ENCODE peak calls at places on chromosomes 12 and 14, in seven cellular contexts. One of them, this sample, is unnamed.

GRCh38 chr12:84642201-84642600 is 270.4 kb downstream of the SLC6A15 start:
- DNase-seq in fibroblast of pulmonary artery: no peak
- DNase-seq in activated CD8-positive, alpha-beta memory T cell treated with anti-CD3 and anti-CD28 coated beads for 1 hour: no peak
- DNase-seq in M059J: no peak
- DNase-seq in activated CD4-positive, alpha-beta T cell treated with anti-CD3 and anti-CD28 coated beads for 48 hours: no peak
- DNase-seq in lung: no peak
- DNase-seq in HTR-8/SVneo: no peak
- DNase-seq in this sample: no peak

GRCh38 chr12:9940370-9940769 is 8.2 kb upstream of the CLEC2A start:
- DNase-seq in fibroblast of pulmonary artery: peak; percentile 16
- DNase-seq in activated CD8-positive, alpha-beta memory T cell treated with anti-CD3 and anti-CD28 coated beads for 1 hour: no peak
- DNase-seq in M059J: peak; percentile 14
- DNase-seq in activated CD4-positive, alpha-beta T cell treated with anti-CD3 and anti-CD28 coated beads for 48 hours: no peak
- DNase-seq in lung: no peak
- DNase-seq in HTR-8/SVneo: no peak
- DNase-seq in this sample: peak; percentile 13

GRCh38 chr14:86057018-86057667 is 527.2 kb downstream of the FLRT2 start:
- DNase-seq in fibroblast of pulmonary artery: peak; percentile 45
- DNase-seq in activated CD8-positive, alpha-beta memory T cell treated with anti-CD3 and anti-CD28 coated beads for 1 hour: no peak
- DNase-seq in M059J: no peak
- DNase-seq in activated CD4-positive, alpha-beta T cell treated with anti-CD3 and anti-CD28 coated beads for 48 hours: peak; percentile 53
- DNase-seq in lung: no peak
- DNase-seq in HTR-8/SVneo: peak; percentile 15
- DNase-seq in this sample: peak; percentile 38

GRCh38 chr12:54229624-54230212 is 40.9 kb upstream of the SMUG1 start:
- DNase-seq in fibroblast of pulmonary artery: peak; percentile 96
- DNase-seq in activated CD8-positive, alpha-beta memory T cell treated with anti-CD3 and anti-CD28 coated beads for 1 hour: no peak
- DNase-seq in M059J: peak; percentile 95
- DNase-seq in activated CD4-positive, alpha-beta T cell treated with anti-CD3 and anti-CD28 coated beads for 48 hours: no peak
- DNase-seq in lung: no peak
- DNase-seq in HTR-8/SVneo: peak; percentile 69
- DNase-seq in this sample: peak; percentile 89

GRCh38 chr14:105168496-105168978 is at the start of gene JAG2:
- DNase-seq in fibroblast of pulmonary artery: peak; percentile 34
- DNase-seq in activated CD8-positive, alpha-beta memory T cell treated with anti-CD3 and anti-CD28 coated beads for 1 hour: peak; percentile 30
- DNase-seq in M059J: peak; percentile 22
- DNase-seq in activated CD4-positive, alpha-beta T cell treated with anti-CD3 and anti-CD28 coated beads for 48 hours: peak; percentile 65
- DNase-seq in lung: peak; percentile 55
- DNase-seq in HTR-8/SVneo: peak; percentile 52
- DNase-seq in this sample: no peak

GRCh38 chr12:85279449-85280137 is 427 bp upstream of the ALX1 start:
- DNase-seq in fibroblast of pulmonary artery: peak; percentile 7
- DNase-seq in activated CD8-positive, alpha-beta memory T cell treated with anti-CD3 and anti-CD28 coated beads for 1 hour: no peak
- DNase-seq in M059J: no peak
- DNase-seq in activated CD4-positive, alpha-beta T cell treated with anti-CD3 and anti-CD28 coated beads for 48 hours: no peak
- DNase-seq in lung: no peak
- DNase-seq in HTR-8/SVneo: no peak
- DNase-seq in this sample: no peak

GRCh38 chr12:88628856-88629509 is 48.7 kb upstream of the KITLG start:
- DNase-seq in fibroblast of pulmonary artery: no peak
- DNase-seq in activated CD8-positive, alpha-beta memory T cell treated with anti-CD3 and anti-CD28 coated beads for 1 hour: no peak
- DNase-seq in M059J: no peak
- DNase-seq in activated CD4-positive, alpha-beta T cell treated with anti-CD3 and anti-CD28 coated beads for 48 hours: no peak
- DNase-seq in lung: no peak
- DNase-seq in HTR-8/SVneo: no peak
- DNase-seq in this sample: peak; percentile 30

GRCh38 chr12:58433969-58434368 is 486.3 kb downstream of the LRIG3 start:
- DNase-seq in fibroblast of pulmonary artery: no peak
- DNase-seq in activated CD8-positive, alpha-beta memory T cell treated with anti-CD3 and anti-CD28 coated beads for 1 hour: no peak
- DNase-seq in M059J: peak; percentile 83
- DNase-seq in activated CD4-positive, alpha-beta T cell treated with anti-CD3 and anti-CD28 coated beads for 48 hours: no peak
- DNase-seq in lung: no peak
- DNase-seq in HTR-8/SVneo: no peak
- DNase-seq in this sample: peak; percentile 73

GRCh38 chr12:118958520-118958919 is 22.8 kb upstream of the SRRM4 start:
- DNase-seq in fibroblast of pulmonary artery: no peak
- DNase-seq in activated CD8-positive, alpha-beta memory T cell treated with anti-CD3 and anti-CD28 coated beads for 1 hour: no peak
- DNase-seq in M059J: no peak
- DNase-seq in activated CD4-positive, alpha-beta T cell treated with anti-CD3 and anti-CD28 coated beads for 48 hours: no peak
- DNase-seq in lung: no peak
- DNase-seq in HTR-8/SVneo: no peak
- DNase-seq in this sample: no peak

GRCh38 chr14:106224694-106224971 is 698.2 kb downstream of the TMEM121 start:
- DNase-seq in fibroblast of pulmonary artery: no peak
- DNase-seq in activated CD8-positive, alpha-beta memory T cell treated with anti-CD3 and anti-CD28 coated beads for 1 hour: no peak
- DNase-seq in M059J: no peak
- DNase-seq in activated CD4-positive, alpha-beta T cell treated with anti-CD3 and anti-CD28 coated beads for 48 hours: peak; percentile 31
- DNase-seq in lung: no peak
- DNase-seq in HTR-8/SVneo: no peak
- DNase-seq in this sample: no peak

GRCh38 chr14:79656086-79656485 is 555.2 kb downstream of the DIO2 start:
- DNase-seq in fibroblast of pulmonary artery: no peak
- DNase-seq in activated CD8-positive, alpha-beta memory T cell treated with anti-CD3 and anti-CD28 coated beads for 1 hour: no peak
- DNase-seq in M059J: no peak
- DNase-seq in activated CD4-positive, alpha-beta T cell treated with anti-CD3 and anti-CD28 coated beads for 48 hours: no peak
- DNase-seq in lung: no peak
- DNase-seq in HTR-8/SVneo: no peak
- DNase-seq in this sample: no peak